ENCODE peak calls at places on chromosome 20, in six cellular contexts. F, I, U, L, J and A are unnamed samples.

GRCh38 chr20:63538204-63539091 is 1.3 kb upstream of the PTK6 start:
- DNase-seq in F (no peak), I (peak), U (peak), L (no peak), J (no peak), A (no peak)

GRCh38 chr20:43909720-43910119 is 4.9 kb upstream of the TOX2 start:
- DNase-seq in F (no peak), I (no peak), U (no peak), L (no peak), J (no peak), A (no peak)

GRCh38 chr20:61904456-61904855 is 161.2 kb downstream of the TAF4 start:
- DNase-seq in F (no peak), I (no peak), U (no peak), L (no peak), J (no peak), A (no peak)

GRCh38 chr20:52035498-52035897 is 156.1 kb downstream of the ZFP64 start:
- DNase-seq in F (no peak), I (no peak), U (no peak), L (no peak), J (no peak), A (no peak)

GRCh38 chr20:35174458-35175216 is 2.8 kb downstream of the PROCR start:
- DNase-seq in F (no peak), I (no peak), U (peak), L (no peak), J (no peak), A (no peak)

GRCh38 chr20:48056218-48056617 is 270.9 kb upstream of the SULF2 start:
- DNase-seq in F (no peak), I (no peak), U (no peak), L (peak), J (no peak), A (no peak)

GRCh38 chr20:11459090-11459877 is 458.4 kb upstream of the BTBD3 start:
- DNase-seq in F (no peak), I (no peak), U (no peak), L (no peak), J (no peak), A (no peak)

GRCh38 chr20:24952376-24953203 is 3.5 kb downstream of the CST7 start:
- DNase-seq in F (peak), I (no peak), U (no peak), L (no peak), J (no peak), A (no peak)